ENCODE peak calls at places on chromosomes 13 and 19, in nine cellular contexts. H, Q, P, J, K, T, Z, X and B are unnamed samples.

GRCh38 chr19:48608798-48609263 is 2.3 kb downstream of the SPACA4 start:
- DNase-seq in K (no peak), Z (no peak), X (peak; percentile 60), P (no peak), T (peak; percentile 29), Q (no peak), H (no peak), J (peak; percentile 66), B (no peak)

GRCh38 chr19:18428173-18428836 is 9.1 kb downstream of the SSBP4 start:
- DNase-seq in P (no peak), K (no peak), Q (no peak), Z (no peak), H (no peak), J (no peak), X (no peak), T (no peak), B (no peak)

GRCh38 chr13:109744512-109745051 is 41.8 kb downstream of the IRS2 start:
- DNase-seq in Z (peak; percentile 80), K (peak; percentile 80), P (no peak), H (peak; percentile 92), T (no peak), X (peak; percentile 80), Q (peak; percentile 41), J (peak; percentile 56), B (no peak)

GRCh38 chr13:73090116-73090811 is 31.5 kb downstream of the KLF5 start:
- DNase-seq in Z (peak; percentile 80), K (no peak), J (peak; percentile 43), X (peak; percentile 81), P (no peak), Q (peak; percentile 93), T (no peak), H (peak; percentile 91), B (no peak)

GRCh38 chr19:37986048-37986750 is 79.2 kb downstream of the SIPA1L3 start:
- DNase-seq in Q (no peak), T (no peak), J (no peak), Z (no peak), K (no peak), P (no peak), H (no peak), X (no peak), B (no peak)

GRCh38 chr13:98972627-98973026 is 5.2 kb downstream of the DOCK9 start:
- DNase-seq in Q (peak; percentile 88), P (no peak), T (no peak), J (no peak), H (peak; percentile 49), K (no peak), X (no peak), Z (no peak), B (no peak)

GRCh38 chr19:31541396-31541795 is 192.2 kb upstream of the TSHZ3 start:
- DNase-seq in T (no peak), J (no peak), Z (no peak), P (no peak), Q (no peak), X (no peak), H (no peak), K (no peak), B (no peak)

GRCh38 chr13:100644328-100644727 is 30.3 kb downstream of the TMTC4 start:
- DNase-seq in J (no peak), T (no peak), Q (no peak), H (peak; percentile 37), Z (no peak), P (no peak), X (no peak), K (no peak), B (no peak)

GRCh38 chr19:10874019-10874418 is 2.7 kb downstream of the CARM1 start:
- DNase-seq in Z (no peak), X (peak; percentile 68), K (no peak), H (no peak), Q (no peak), P (no peak), J (no peak), T (no peak), B (no peak)

GRCh38 chr19:39937094-39937493 is 2.7 kb upstream of the FCGBP start:
- DNase-seq in T (no peak), J (no peak), Z (no peak), H (no peak), X (peak; percentile 34), P (no peak), K (no peak), Q (no peak), B (no peak)

GRCh38 chr19:1295169-1296012 is 9.7 kb downstream of the EFNA2 start:
- DNase-seq in X (no peak), T (no peak), H (no peak), Q (no peak), J (peak; percentile 74), P (peak; percentile 36), Z (no peak), K (no peak), B (no peak)

GRCh38 chr19:36093146-36093662 is 17.7 kb upstream of the OVOL3 start:
- DNase-seq in P (no peak), X (no peak), Z (no peak), Q (no peak), K (no peak), H (no peak), T (no peak), J (no peak), B (no peak)

GRCh38 chr13:31774186-31774585 is 34.9 kb downstream of the RXFP2 start:
- DNase-seq in P (no peak), Z (no peak), Q (no peak), K (no peak), H (peak; percentile 28), X (no peak), J (no peak), T (no peak), B (no peak)

GRCh38 chr19:13024958-13025653 is 29.8 kb downstream of the NFIX start:
- DNase-seq in P (no peak), H (no peak), J (no peak), K (no peak), Z (no peak), T (no peak), X (peak; percentile 61), Q (no peak), B (no peak)

GRCh38 chr19:13022859-13023636 is 27.8 kb downstream of the NFIX start:
- DNase-seq in P (no peak), Z (peak; percentile 78), H (peak; percentile 95), K (peak; percentile 95), T (no peak), X (peak; percentile 84), J (peak; percentile 79), Q (peak; percentile 98), B (peak; percentile 95)

GRCh38 chr19:13022111-13022858 is 27.0 kb downstream of the NFIX start:
- DNase-seq in H (peak; percentile 76), T (no peak), J (no peak), Z (no peak), Q (peak; percentile 64), X (no peak), K (peak; percentile 62), P (no peak), B (no peak)

GRCh38 chr19:13024126-13024957 is 29.1 kb downstream of the NFIX start:
- DNase-seq in P (no peak), Q (no peak), T (no peak), H (peak; percentile 45), K (no peak), X (no peak), J (peak; percentile 46), Z (no peak), B (no peak)

DNA sequence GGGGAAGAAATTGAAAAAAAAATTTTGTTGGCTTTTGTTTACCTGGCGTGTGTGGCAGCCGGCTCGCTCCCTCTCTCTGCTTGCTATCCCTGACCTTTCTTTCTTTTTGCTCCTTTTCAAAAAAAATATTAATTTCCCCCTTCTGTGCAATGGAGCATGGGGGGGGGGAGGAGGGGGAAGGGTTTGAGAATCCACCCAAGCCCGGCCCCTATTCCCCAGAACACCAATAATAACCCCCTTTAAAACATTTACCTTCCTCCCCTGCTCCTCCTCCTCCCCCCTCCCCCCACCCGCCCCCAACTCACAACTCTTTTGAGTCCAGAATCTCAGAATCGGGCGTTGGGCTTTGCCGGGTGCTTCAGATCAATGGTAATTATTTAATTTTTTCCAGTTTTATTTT is 28.4 kb downstream of the NFIX start:
- DNase-seq in P (no peak), Q (no peak), Z (no peak), T (no peak), K (no peak), J (no peak), X (no peak), H (no peak), B (no peak)
- H3K4me1 ChIP-seq in P (peaks cover 20% of the 10 kb centered on the region), Q (peaks cover 74% of the 10 kb centered on the region), Z (peaks cover 41% of the 10 kb centered on the region), T (peaks cover 16% of the 10 kb centered on the region), K (peaks cover 25% of the 10 kb centered on the region), J (peaks cover 18% of the 10 kb centered on the region), X (peaks cover 4% of the 10 kb centered on the region), H (peaks cover 40% of the 10 kb centered on the region), B (peaks cover 99% of the 10 kb centered on the region)

DNA sequence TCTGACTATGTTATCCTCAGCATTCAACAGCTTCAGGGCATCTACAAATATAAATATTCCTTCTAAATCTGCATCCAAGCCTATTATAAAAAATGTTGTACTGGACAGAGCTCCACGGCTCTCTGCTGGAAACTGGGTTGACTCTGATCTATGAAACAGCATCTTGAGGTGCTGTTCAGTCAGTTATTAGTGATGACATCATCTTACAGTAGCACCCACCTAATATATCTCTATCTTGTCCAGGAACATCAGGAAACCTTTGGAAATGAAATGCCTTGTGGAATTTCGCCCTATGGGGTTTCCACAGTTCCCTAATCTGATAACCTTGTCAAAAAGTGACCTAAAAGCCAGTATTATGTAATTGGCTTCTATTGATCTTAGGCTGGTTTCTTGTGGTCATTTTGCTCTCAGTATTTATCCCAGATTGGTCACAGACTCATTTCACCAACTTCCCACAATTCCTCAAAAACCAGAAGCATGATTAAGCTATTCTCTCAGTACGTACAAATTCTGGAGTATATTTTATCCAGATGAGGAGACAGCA is 32.9 kb downstream of the ERICH6B start:
- DNase-seq in Q (no peak), Z (no peak), T (no peak), X (no peak), P (no peak), J (no peak), K (no peak), H (no peak), B (no peak)
- H3K27me3 ChIP-seq in Q (peaks cover 3% of the 10 kb centered on the region), Z (no peaks in the 10 kb centered on the region), T (no peaks in the 10 kb centered on the region), X (no peaks in the 10 kb centered on the region), P (no peaks in the 10 kb centered on the region), J (no peaks in the 10 kb centered on the region), K (no peaks in the 10 kb centered on the region), H (peaks cover 21% of the 10 kb centered on the region), B (no peaks in the 10 kb centered on the region)

GRCh38 chr19:46134527-46134926 is 10.0 kb upstream of the IGFL3 start:
- DNase-seq in J (no peak), T (no peak), K (no peak), X (no peak), Q (peak; percentile 59), H (peak; percentile 65), P (no peak), Z (no peak), B (peak; percentile 68)
- H3K4me3 ChIP-seq in J (no peak overlapping the region), T (no peak overlapping the region), K (no peak overlapping the region), X (no peak overlapping the region), Q (no peak overlapping the region), H (no peak overlapping the region), P (no peak overlapping the region), Z (no peak overlapping the region), B (no peak overlapping the region)

GRCh38 chr19:3190470-3190770 is 4.7 kb downstream of the NCLN start:
- DNase-seq in K (no peak), Z (no peak), X (no peak), T (no peak), P (no peak), Q (no peak), H (no peak), J (no peak), B (no peak)
- H3K4me1 ChIP-seq in K (peaks cover 16% of the 10 kb centered on the region), Z (peaks cover 11% of the 10 kb centered on the region), X (peaks cover 30% of the 10 kb centered on the region), T (peaks cover 35% of the 10 kb centered on the region), P (peaks cover 32% of the 10 kb centered on the region), Q (peaks cover 8% of the 10 kb centered on the region), H (peaks cover 9% of the 10 kb centered on the region), J (peaks cover 6% of the 10 kb centered on the region), B (peaks cover 16% of the 10 kb centered on the region)